ENCODE peak calls at places on chromosome 3, in eight cellular contexts. G is HepG2, L is HCT116, A is GM12878, Z is GM23338, B is esophagus muscularis mucosa, Q is suprapubic skin, T is transverse colon. O is an unnamed sample.

GRCh38 chr3:186380622-186381380 is 18.8 kb upstream of the DGKG start:
- DNase-seq in L (no peak), B (no peak), G (no peak), Z (no peak), A (no peak), Q (no peak), T (no peak), O (no peak)

GRCh38 chr3:85864896-85865295 is 906.1 kb downstream of the CADM2 start:
- DNase-seq in Z (no peak), Q (no peak), A (no peak), T (no peak), G (no peak), B (no peak), L (no peak), O (no peak)

GRCh38 chr3:53324011-53324544 is 23.3 kb downstream of the DCP1A start:
- DNase-seq in Z (no peak), Q (no peak), G (no peak), L (no peak), A (no peak), B (no peak), T (no peak), O (no peak)

GRCh38 chr3:87311309-87311708 is 34.9 kb upstream of the POU1F1 start:
- DNase-seq in A (no peak), T (no peak), G (no peak), L (no peak), B (no peak), Q (no peak), Z (no peak), O (no peak)

GRCh38 chr3:18888370-18888769 is 259.9 kb upstream of the KCNH8 start:
- DNase-seq in A (no peak), B (no peak), G (no peak), L (no peak), Q (no peak), T (no peak), Z (no peak), O (no peak)

GRCh38 chr3:21645121-21645897 is 105.7 kb downstream of the ZNF385D start:
- DNase-seq in A (no peak), Q (no peak), G (no peak), L (no peak), T (no peak), Z (no peak), B (no peak), O (no peak)

GRCh38 chr3:190229632-190230424 is 92.4 kb downstream of the CLDN1 start:
- DNase-seq in T (no peak), G (peak), B (no peak), L (no peak), Q (no peak), Z (no peak), A (no peak), O (peak)

GRCh38 chr3:193794002-193794835 is 201.2 kb downstream of the OPA1 start:
- DNase-seq in L (no peak), T (no peak), Q (no peak), B (no peak), A (no peak), Z (no peak), G (peak), O (no peak)

GRCh38 chr3:63351159-63352007 is 73.3 kb downstream of the SYNPR start:
- DNase-seq in B (no peak), L (peak), T (no peak), Q (no peak), Z (peak), A (peak), G (peak), O (peak)

GRCh38 chr3:25378912-25379311 is 49.2 kb upstream of the RARB start:
- DNase-seq in T (no peak), L (no peak), Q (no peak), B (no peak), Z (no peak), G (no peak), A (no peak), O (no peak)

GRCh38 chr3:76765526-76765925 is 274.4 kb upstream of the ROBO2 start:
- DNase-seq in Q (no peak), G (no peak), L (no peak), B (no peak), Z (no peak), T (no peak), A (no peak), O (no peak)

GRCh38 chr3:177830411-177830849 is 633.1 kb upstream of the TBL1XR1 start:
- DNase-seq in Z (no peak), Q (no peak), L (no peak), G (no peak), A (no peak), T (no peak), B (no peak), O (peak)

GRCh38 chr3:126528800-126529541 is 5.0 kb downstream of the CHST13 start:
- DNase-seq in A (no peak), Q (no peak), T (no peak), G (peak), L (no peak), Z (no peak), B (no peak), O (no peak)

GRCh38 chr3:12452361-12453330 is 31.6 kb upstream of the TSEN2 start:
- DNase-seq in Q (no peak), L (no peak), A (no peak), G (peak), T (no peak), B (no peak), Z (no peak), O (no peak)

GRCh38 chr3:4417449-4417848 is 49.6 kb downstream of the SUMF1 start:
- DNase-seq in Q (no peak), L (no peak), T (no peak), A (no peak), Z (no peak), G (no peak), B (no peak), O (peak)

GRCh38 chr3:128567705-128568356 is 74.8 kb upstream of the GATA2 start:
- DNase-seq in L (no peak), G (no peak), B (no peak), A (no peak), Q (no peak), Z (peak), T (no peak), O (no peak)

GRCh38 chr3:192833177-192833890 is 84.3 kb downstream of the MB21D2 start:
- DNase-seq in Z (no peak), G (no peak), B (no peak), Q (no peak), T (no peak), L (no peak), A (no peak), O (no peak)

GRCh38 chr3:150083653-150084037 is 113.0 kb upstream of the PFN2 start:
- DNase-seq in B (peak), T (peak), L (no peak), G (no peak), Q (no peak), A (no peak), Z (no peak), O (no peak)

GRCh38 chr3:169161011-169161410 is 502.5 kb downstream of the MECOM start:
- DNase-seq in T (no peak), B (no peak), Q (no peak), Z (no peak), A (no peak), L (no peak), G (no peak), O (no peak)

GRCh38 chr3:141294848-141295247 is 63.2 kb downstream of the PXYLP1 start:
- DNase-seq in T (no peak), Z (no peak), A (no peak), L (no peak), Q (no peak), G (no peak), B (no peak), O (no peak)

GRCh38 chr3:1677576-1678164 is 421.0 kb upstream of the CNTN4 start:
- DNase-seq in A (no peak), B (no peak), L (no peak), T (no peak), Q (no peak), Z (peak), G (no peak), O (no peak)

GRCh38 chr3:140467104-140467577 is 210.7 kb upstream of the TRIM42 start:
- DNase-seq in T (no peak), B (no peak), G (peak), A (no peak), Q (no peak), Z (no peak), L (peak), O (no peak)

GRCh38 chr3:101807884-101808283 is 28.9 kb downstream of the NXPE3 start:
- DNase-seq in G (no peak), T (no peak), A (no peak), Z (no peak), B (no peak), L (no peak), Q (no peak), O (no peak)

GRCh38 chr3:23992051-23992628 is 47.1 kb downstream of the NR1D2 start:
- DNase-seq in Z (peak), G (no peak), Q (no peak), B (no peak), T (no peak), L (no peak), A (no peak), O (no peak)

GRCh38 chr3:171061749-171062148 is 35.2 kb upstream of the SLC2A2 start:
- DNase-seq in Q (no peak), B (no peak), T (no peak), G (no peak), Z (peak), A (no peak), L (no peak), O (no peak)

GRCh38 chr3:54549607-54550006 is 378.3 kb downstream of the LRTM1 start:
- DNase-seq in Q (no peak), G (no peak), T (no peak), B (no peak), A (no peak), L (no peak), Z (no peak), O (no peak)

GRCh38 chr3:156307704-156308103 is 187.3 kb downstream of the KCNAB1 start:
- DNase-seq in L (no peak), G (no peak), B (no peak), Q (no peak), Z (no peak), T (peak), A (no peak), O (no peak)

GRCh38 chr3:55160241-55160877 is 232.5 kb upstream of the LRTM1 start:
- DNase-seq in Z (no peak), G (no peak), T (peak), B (peak), L (no peak), A (peak), Q (peak), O (no peak)

DNA sequence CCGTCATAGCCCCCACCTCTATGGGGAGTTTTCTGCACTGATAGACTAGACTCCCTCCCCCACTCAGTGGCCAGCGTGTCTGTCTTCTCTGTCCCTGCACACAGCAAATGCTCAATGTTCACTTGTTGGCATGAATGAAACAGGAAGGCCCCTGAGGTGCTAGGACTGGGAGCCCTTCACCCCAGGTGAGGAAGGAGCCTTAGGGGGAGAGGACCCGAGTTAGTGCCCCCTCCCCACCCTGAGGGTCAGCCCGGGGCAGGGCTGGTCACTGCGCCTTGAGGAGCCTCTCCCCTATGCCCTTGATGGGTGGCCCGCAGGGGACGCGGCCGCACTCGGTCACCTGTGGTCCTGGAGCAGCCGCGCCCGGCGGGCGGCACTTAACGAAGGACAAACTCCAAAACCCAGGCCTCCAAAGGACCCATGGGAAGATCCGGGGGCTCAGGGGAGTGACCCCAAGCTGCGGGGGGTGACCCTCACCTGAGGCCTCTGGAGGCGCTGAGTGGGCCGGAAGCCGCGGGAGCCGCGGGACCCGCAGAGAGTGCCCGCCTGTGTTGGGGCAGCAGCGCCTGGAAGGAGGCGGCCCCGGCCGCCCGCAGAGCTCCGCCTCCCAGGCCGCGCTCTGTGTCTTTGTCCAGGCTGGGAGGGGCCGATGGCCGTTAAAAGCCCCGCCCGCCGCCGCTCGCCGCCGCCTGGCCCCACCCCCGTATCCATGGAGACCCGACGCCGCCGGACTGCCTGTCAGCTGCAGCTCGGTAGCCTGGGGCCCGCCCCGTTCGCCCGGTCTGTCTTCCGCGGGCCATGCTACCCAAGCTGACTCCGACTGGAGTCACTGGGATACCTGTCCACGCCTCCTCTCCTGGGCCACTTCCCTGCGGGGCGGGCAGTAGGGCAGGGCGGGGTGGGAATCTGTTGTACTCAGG is 15.4 kb upstream of the FANCD2 start:
- DNase-seq in T (peak), Q (peak), L (peak), B (peak), G (peak), Z (peak), A (peak), O (peak)
- TF ChIP-seq POLR2AphosphoS5 in T (peak), Q (no peak), L (peak), B (peak), G (no peak), Z (peak), A (no peak), O (peak)

GRCh38 chr3:45113625-45114050 is 32.5 kb downstream of the CDCP1 start:
- DNase-seq in G (no peak), T (no peak), Q (no peak), A (no peak), L (no peak), Z (no peak), B (no peak), O (no peak)
- TF ChIP-seq POLR2AphosphoS5 in G (no peak), T (no peak), Q (no peak), A (no peak), L (no peak), Z (no peak), B (peak), O (no peak)

GRCh38 chr3:122940628-122941086 is 86.9 kb downstream of the SEMA5B start:
- DNase-seq in A (no peak), B (no peak), Z (no peak), T (no peak), G (no peak), L (no peak), Q (no peak), O (no peak)
- TF ChIP-seq POLR2AphosphoS5 in A (no peak), B (no peak), Z (no peak), T (no peak), G (no peak), L (no peak), Q (no peak), O (no peak)

GRCh38 chr3:161852744-161853143 is 356.1 kb downstream of the OTOL1 start:
- DNase-seq in L (no peak), T (no peak), A (no peak), Q (no peak), G (no peak), B (no peak), Z (no peak), O (no peak)

GRCh38 chr3:161859870-161860450 is 363.4 kb downstream of the OTOL1 start:
- DNase-seq in Q (no peak), L (no peak), A (no peak), Z (peak), T (no peak), B (no peak), G (no peak), O (no peak)

GRCh38 chr3:161859057-161859456 is 362.4 kb downstream of the OTOL1 start:
- DNase-seq in B (no peak), G (no peak), Q (no peak), A (no peak), Z (no peak), L (no peak), T (no peak), O (no peak)

GRCh38 chr3:161851941-161852566 is 355.4 kb downstream of the OTOL1 start:
- DNase-seq in T (peak), L (peak), G (peak), Z (peak), B (no peak), Q (no peak), A (peak), O (no peak)

DNA sequence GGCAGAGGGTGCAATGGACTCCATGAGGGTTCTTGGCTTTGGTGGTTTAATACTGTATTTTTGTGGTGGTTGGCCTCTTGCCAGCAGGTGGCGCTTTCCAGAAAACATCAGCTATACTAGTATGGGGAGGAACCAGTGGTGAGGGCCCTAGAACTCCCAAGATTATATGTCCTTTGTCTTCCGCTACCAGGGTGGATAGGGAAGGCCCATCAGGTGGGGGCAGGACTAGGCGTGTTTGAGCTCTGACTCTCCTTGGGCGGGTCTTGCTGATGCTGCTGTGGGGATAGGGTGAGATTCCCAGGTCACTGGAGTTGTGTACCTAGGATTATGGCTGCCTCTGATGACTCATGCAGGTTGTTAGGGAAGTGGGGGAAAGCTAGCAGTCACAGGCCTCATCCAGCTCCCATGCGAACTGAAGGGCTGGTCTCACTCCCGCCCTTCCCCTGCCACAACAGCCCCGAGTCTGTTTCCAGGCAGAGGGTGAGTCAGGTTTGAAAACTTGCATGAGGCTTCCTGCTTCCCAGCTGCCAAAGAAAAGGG is 357.7 kb downstream of the OTOL1 start:
- DNase-seq in G (peak), T (peak), Z (peak), B (no peak), A (no peak), Q (no peak), L (peak), O (no peak)
- TF ChIP-seq POLR2AphosphoS5 in G (no peak), T (no peak), Z (no peak), B (no peak), A (no peak), Q (no peak), L (no peak), O (no peak)

DNA sequence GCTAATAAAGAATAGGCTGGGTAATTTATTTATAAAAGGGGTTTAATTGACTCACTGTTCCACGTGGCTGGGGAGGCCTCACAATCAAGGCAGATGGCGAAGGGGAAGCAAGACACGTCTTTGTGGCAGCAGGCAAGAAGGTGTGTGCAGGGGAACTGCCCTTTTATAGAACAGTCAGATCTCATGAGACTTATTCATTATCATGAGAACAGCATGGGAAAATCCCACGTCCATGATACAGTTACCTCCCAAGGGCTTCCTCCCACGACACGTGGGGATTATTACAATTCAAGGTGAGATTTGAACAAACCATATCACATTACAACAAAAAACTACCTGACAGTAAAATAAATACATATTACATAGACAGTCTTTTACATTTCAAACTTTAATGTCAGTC is 414.9 kb downstream of the NAALADL2 start:
- DNase-seq in Z (no peak), B (no peak), L (no peak), A (peak), Q (no peak), T (no peak), G (no peak), O (no peak)
- TF ChIP-seq POLR2AphosphoS5 in Z (no peak), B (no peak), L (no peak), A (peak), Q (no peak), T (no peak), G (no peak), O (no peak)

DNA sequence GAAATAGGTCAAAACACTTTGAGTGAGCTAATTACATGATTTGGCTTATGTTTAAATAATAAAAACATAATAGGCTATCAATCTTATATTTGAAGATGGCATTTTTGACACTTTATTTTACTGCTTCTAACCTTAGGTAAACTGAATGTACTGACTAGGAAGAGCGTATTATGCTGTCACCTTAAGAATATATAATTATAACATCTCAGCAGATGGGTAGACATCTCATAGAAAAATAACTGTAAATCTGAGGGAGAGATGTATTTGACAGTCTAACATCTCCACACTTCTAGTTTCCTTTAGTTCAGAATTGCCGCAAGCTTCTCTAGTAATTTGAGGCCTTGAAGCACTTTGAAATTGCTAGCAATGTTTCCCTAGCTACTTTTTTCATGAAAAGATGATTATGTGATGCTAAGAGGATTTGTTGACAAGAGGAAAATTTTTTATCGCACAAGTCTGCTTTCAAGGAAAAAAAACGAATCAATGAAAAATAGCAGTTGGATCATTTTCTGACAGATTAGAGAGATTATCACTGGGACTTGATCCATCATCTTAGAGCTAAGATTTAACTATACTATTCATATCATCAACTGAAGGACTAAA is 238.2 kb upstream of the NAALADL2 start:
- DNase-seq in B (no peak), Q (no peak), G (no peak), L (no peak), Z (no peak), T (no peak), A (no peak), O (no peak)
- TF ChIP-seq POLR2AphosphoS5 in B (no peak), Q (no peak), G (no peak), L (no peak), Z (no peak), T (no peak), A (no peak), O (no peak)

DNA sequence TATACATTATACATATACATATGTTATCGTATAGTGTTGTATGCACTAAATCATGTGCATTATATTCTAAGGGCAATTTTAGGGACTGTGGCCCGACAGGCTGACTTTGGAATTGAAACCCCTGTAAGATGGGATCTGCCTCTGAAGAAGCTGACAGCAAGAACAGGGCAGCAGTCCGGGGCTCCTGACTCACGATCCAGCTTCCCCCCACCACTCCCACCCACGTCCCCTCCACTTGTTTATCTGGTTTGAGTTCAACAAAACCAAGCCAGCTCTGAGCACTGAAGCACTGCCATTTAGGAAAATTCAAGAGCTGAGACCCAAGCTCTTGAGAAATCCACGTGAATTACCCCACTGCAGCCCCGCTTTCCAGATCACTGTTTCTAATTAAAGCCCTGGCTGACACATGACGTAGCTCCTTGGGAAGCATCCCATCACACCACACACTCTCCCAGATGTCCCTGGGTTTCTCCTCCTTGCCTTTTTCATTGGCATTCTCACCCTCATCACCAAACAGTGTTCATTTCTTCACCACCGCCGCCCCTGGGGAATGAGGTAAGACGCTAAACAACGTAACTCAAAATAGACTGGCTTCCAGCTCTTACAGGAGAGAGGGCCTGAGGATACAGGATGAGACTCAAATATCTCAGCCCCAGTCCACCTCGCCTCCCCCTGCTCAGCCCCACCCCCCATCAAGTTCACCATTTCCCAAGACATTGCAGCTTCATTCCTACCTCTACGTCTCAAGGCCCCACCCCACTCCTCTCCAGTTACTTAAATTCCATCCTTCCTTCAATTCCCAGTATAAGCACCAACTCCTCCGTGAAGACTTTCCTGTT is 95.5 kb downstream of the SRGAP3 start:
- DNase-seq in L (no peak), A (no peak), T (no peak), Z (peak), G (no peak), Q (peak), B (no peak), O (no peak)
- TF ChIP-seq POLR2AphosphoS5 in L (no peak), A (no peak), T (no peak), Z (no peak), G (no peak), Q (no peak), B (peak), O (no peak)

GRCh38 chr3:10248184-10248983 is at the start of gene TATDN2:
- DNase-seq in T (peak), Q (peak), A (peak), Z (peak), G (peak), L (peak), B (peak), O (peak)
- TF ChIP-seq POLR2AphosphoS5 in T (peak), Q (no peak), A (peak), Z (peak), G (peak), L (peak), B (peak), O (peak)